ENCODE peak calls at places on chromosomes 11 and 22, in nine cellular contexts. One of them, this sample, is unnamed.

GRCh38 chr11:115155978-115156377 is 348.2 kb downstream of the CADM1 start:
- DNase-seq in A172: no peak
- DNase-seq in H9: no peak
- DNase-seq in colonic mucosa: no peak
- DNase-seq in fibroblast of the conjunctiva: no peak
- DNase-seq in AG08395: no peak
- DNase-seq in heart left ventricle: no peak
- DNase-seq in transverse colon: no peak
- DNase-seq in fibroblast of lung: no peak
- DNase-seq in this sample: no peak

GRCh38 chr11:3227568-3228444 is 4.4 kb downstream of the MRGPRE start:
- DNase-seq in A172: no peak
- DNase-seq in H9: peak
- DNase-seq in colonic mucosa: no peak
- DNase-seq in fibroblast of the conjunctiva: no peak
- DNase-seq in AG08395: no peak
- DNase-seq in heart left ventricle: no peak
- DNase-seq in transverse colon: no peak
- DNase-seq in fibroblast of lung: no peak
- DNase-seq in this sample: no peak

GRCh38 chr11:80925291-80925690 is 1484.5 kb upstream of the TENM4 start:
- DNase-seq in A172: no peak
- DNase-seq in H9: no peak
- DNase-seq in colonic mucosa: no peak
- DNase-seq in fibroblast of the conjunctiva: no peak
- DNase-seq in AG08395: no peak
- DNase-seq in heart left ventricle: no peak
- DNase-seq in transverse colon: no peak
- DNase-seq in fibroblast of lung: peak
- DNase-seq in this sample: no peak

GRCh38 chr11:61683961-61684869 is 4.0 kb downstream of the DAGLA start:
- DNase-seq in A172: peak
- DNase-seq in H9: peak
- DNase-seq in colonic mucosa: no peak
- DNase-seq in fibroblast of the conjunctiva: no peak
- DNase-seq in AG08395: no peak
- DNase-seq in heart left ventricle: no peak
- DNase-seq in transverse colon: no peak
- DNase-seq in fibroblast of lung: peak
- DNase-seq in this sample: no peak

GRCh38 chr22:49406879-49407587 is 420.6 kb downstream of the BRD1 start:
- DNase-seq in A172: no peak
- DNase-seq in H9: no peak
- DNase-seq in colonic mucosa: no peak
- DNase-seq in fibroblast of the conjunctiva: no peak
- DNase-seq in AG08395: no peak
- DNase-seq in heart left ventricle: no peak
- DNase-seq in transverse colon: no peak
- DNase-seq in fibroblast of lung: no peak
- DNase-seq in this sample: no peak

GRCh38 chr22:49825944-49826602 is 1.6 kb downstream of the BRD1 start:
- DNase-seq in A172: no peak
- DNase-seq in H9: no peak
- DNase-seq in colonic mucosa: peak
- DNase-seq in fibroblast of the conjunctiva: no peak
- DNase-seq in AG08395: no peak
- DNase-seq in heart left ventricle: no peak
- DNase-seq in transverse colon: peak
- DNase-seq in fibroblast of lung: peak
- DNase-seq in this sample: no peak

GRCh38 chr22:35400335-35400680 is 368 bp downstream of the MCM5 start:
- DNase-seq in A172: no peak
- DNase-seq in H9: no peak
- DNase-seq in colonic mucosa: no peak
- DNase-seq in fibroblast of the conjunctiva: no peak
- DNase-seq in AG08395: no peak
- DNase-seq in heart left ventricle: no peak
- DNase-seq in transverse colon: no peak
- DNase-seq in fibroblast of lung: no peak
- DNase-seq in this sample: no peak

GRCh38 chr11:60870276-60870675 is 2.9 kb downstream of the ZP1 start:
- DNase-seq in A172: no peak
- DNase-seq in H9: no peak
- DNase-seq in colonic mucosa: no peak
- DNase-seq in fibroblast of the conjunctiva: no peak
- DNase-seq in AG08395: no peak
- DNase-seq in heart left ventricle: peak
- DNase-seq in transverse colon: no peak
- DNase-seq in fibroblast of lung: no peak
- DNase-seq in this sample: no peak

GRCh38 chr22:48580481-48580970 is 1247.1 kb downstream of the BRD1 start:
- DNase-seq in A172: no peak
- DNase-seq in H9: no peak
- DNase-seq in colonic mucosa: no peak
- DNase-seq in fibroblast of the conjunctiva: no peak
- DNase-seq in AG08395: no peak
- DNase-seq in heart left ventricle: peak
- DNase-seq in transverse colon: no peak
- DNase-seq in fibroblast of lung: no peak
- DNase-seq in this sample: no peak

GRCh38 chr22:42614312-42615091 is at the start of gene POLDIP3:
- DNase-seq in A172: peak
- DNase-seq in H9: peak
- DNase-seq in colonic mucosa: peak
- DNase-seq in fibroblast of the conjunctiva: peak
- DNase-seq in AG08395: peak
- DNase-seq in heart left ventricle: peak
- DNase-seq in transverse colon: peak
- DNase-seq in fibroblast of lung: peak
- DNase-seq in this sample: peak

GRCh38 chr22:39144101-39144815 is 8.2 kb downstream of the CBX7 start:
- DNase-seq in A172: peak
- DNase-seq in H9: peak
- DNase-seq in colonic mucosa: peak
- DNase-seq in fibroblast of the conjunctiva: peak
- DNase-seq in AG08395: peak
- DNase-seq in heart left ventricle: no peak
- DNase-seq in transverse colon: peak
- DNase-seq in fibroblast of lung: peak
- DNase-seq in this sample: no peak

GRCh38 chr11:7904910-7905309 is 26.2 kb downstream of the OR10A6 start:
- DNase-seq in A172: no peak
- DNase-seq in H9: no peak
- DNase-seq in colonic mucosa: no peak
- DNase-seq in fibroblast of the conjunctiva: peak
- DNase-seq in AG08395: peak
- DNase-seq in heart left ventricle: no peak
- DNase-seq in transverse colon: no peak
- DNase-seq in fibroblast of lung: peak
- DNase-seq in this sample: no peak